ENCODE peak calls at places on chromosomes 5 and 9, in four cellular contexts. One of them, this sample, is unnamed.

GRCh38 chr5:179243333-179243732 is 101.9 kb downstream of the ADAMTS2 start:
- DNase-seq in GM06990: no peak
- DNase-seq in HL-60: no peak
- DNase-seq in activated CD8-positive, alpha-beta T cell treated with anti-CD3 and anti-CD28 coated beads for 36 hours: no peak
- DNase-seq in this sample: no peak

GRCh38 chr5:172801184-172801671 is 30.2 kb upstream of the DUSP1 start:
- DNase-seq in GM06990: no peak
- DNase-seq in HL-60: no peak
- DNase-seq in activated CD8-positive, alpha-beta T cell treated with anti-CD3 and anti-CD28 coated beads for 36 hours: no peak
- DNase-seq in this sample: no peak

GRCh38 chr9:129549684-129550083 is 71.2 kb downstream of the C9orf50 start:
- DNase-seq in GM06990: no peak
- DNase-seq in HL-60: no peak
- DNase-seq in activated CD8-positive, alpha-beta T cell treated with anti-CD3 and anti-CD28 coated beads for 36 hours: no peak
- DNase-seq in this sample: peak; percentile 14

GRCh38 chr9:113298924-113299770 is 4.0 kb downstream of the RNF183 start:
- DNase-seq in GM06990: no peak
- DNase-seq in HL-60: no peak
- DNase-seq in activated CD8-positive, alpha-beta T cell treated with anti-CD3 and anti-CD28 coated beads for 36 hours: no peak
- DNase-seq in this sample: no peak

GRCh38 chr5:115209279-115209678 is 39.6 kb upstream of the TRIM36 start:
- DNase-seq in GM06990: peak; percentile 84
- DNase-seq in HL-60: peak; percentile 15
- DNase-seq in activated CD8-positive, alpha-beta T cell treated with anti-CD3 and anti-CD28 coated beads for 36 hours: peak; percentile 74
- DNase-seq in this sample: peak; percentile 66

GRCh38 chr9:134548618-134549017 is 93.0 kb upstream of the COL5A1 start:
- DNase-seq in GM06990: no peak
- DNase-seq in HL-60: no peak
- DNase-seq in activated CD8-positive, alpha-beta T cell treated with anti-CD3 and anti-CD28 coated beads for 36 hours: no peak
- DNase-seq in this sample: no peak

GRCh38 chr5:53063176-53063575 is 46.4 kb downstream of the MOCS2 start:
- DNase-seq in GM06990: no peak
- DNase-seq in HL-60: no peak
- DNase-seq in activated CD8-positive, alpha-beta T cell treated with anti-CD3 and anti-CD28 coated beads for 36 hours: no peak
- DNase-seq in this sample: no peak

GRCh38 chr9:79477955-79478751 is 93.6 kb upstream of the TLE4 start:
- DNase-seq in GM06990: peak; percentile 1
- DNase-seq in HL-60: no peak
- DNase-seq in activated CD8-positive, alpha-beta T cell treated with anti-CD3 and anti-CD28 coated beads for 36 hours: peak; percentile 61
- DNase-seq in this sample: peak; percentile 31

GRCh38 chr5:1430121-1430795 is 15.0 kb downstream of the SLC6A3 start:
- DNase-seq in GM06990: no peak
- DNase-seq in HL-60: no peak
- DNase-seq in activated CD8-positive, alpha-beta T cell treated with anti-CD3 and anti-CD28 coated beads for 36 hours: no peak
- DNase-seq in this sample: no peak

GRCh38 chr5:176906796-176907195 is 7.7 kb upstream of the HK3 start:
- DNase-seq in GM06990: no peak
- DNase-seq in HL-60: no peak
- DNase-seq in activated CD8-positive, alpha-beta T cell treated with anti-CD3 and anti-CD28 coated beads for 36 hours: no peak
- DNase-seq in this sample: no peak

GRCh38 chr9:135147473-135147805 is 60.0 kb downstream of the OLFM1 start:
- DNase-seq in GM06990: no peak
- DNase-seq in HL-60: no peak
- DNase-seq in activated CD8-positive, alpha-beta T cell treated with anti-CD3 and anti-CD28 coated beads for 36 hours: no peak
- DNase-seq in this sample: no peak

GRCh38 chr9:6757988-6758417 is 230 bp downstream of the KDM4C start:
- DNase-seq in GM06990: no peak
- DNase-seq in HL-60: no peak
- DNase-seq in activated CD8-positive, alpha-beta T cell treated with anti-CD3 and anti-CD28 coated beads for 36 hours: no peak
- DNase-seq in this sample: peak; percentile 97

GRCh38 chr9:123738664-123739063 is 191.3 kb downstream of the DENND1A start:
- DNase-seq in GM06990: no peak
- DNase-seq in HL-60: no peak
- DNase-seq in activated CD8-positive, alpha-beta T cell treated with anti-CD3 and anti-CD28 coated beads for 36 hours: no peak
- DNase-seq in this sample: no peak

GRCh38 chr9:132207839-132208615 is 46.2 kb downstream of the NTNG2 start:
- DNase-seq in GM06990: no peak
- DNase-seq in HL-60: no peak
- DNase-seq in activated CD8-positive, alpha-beta T cell treated with anti-CD3 and anti-CD28 coated beads for 36 hours: peak; percentile 36
- DNase-seq in this sample: no peak

GRCh38 chr5:504326-505148 is 19.7 kb downstream of the SLC9A3 start:
- DNase-seq in GM06990: no peak
- DNase-seq in HL-60: no peak
- DNase-seq in activated CD8-positive, alpha-beta T cell treated with anti-CD3 and anti-CD28 coated beads for 36 hours: no peak
- DNase-seq in this sample: no peak

GRCh38 chr9:106528158-106528557 is 334.8 kb upstream of the ZNF462 start:
- DNase-seq in GM06990: no peak
- DNase-seq in HL-60: no peak
- DNase-seq in activated CD8-positive, alpha-beta T cell treated with anti-CD3 and anti-CD28 coated beads for 36 hours: no peak
- DNase-seq in this sample: no peak

GRCh38 chr5:163509288-163510040 is 4.0 kb downstream of the MAT2B start:
- DNase-seq in GM06990: no peak
- DNase-seq in HL-60: peak; percentile 22
- DNase-seq in activated CD8-positive, alpha-beta T cell treated with anti-CD3 and anti-CD28 coated beads for 36 hours: no peak
- DNase-seq in this sample: no peak

GRCh38 chr9:22111176-22111870 is 102.2 kb upstream of the CDKN2B start:
- DNase-seq in GM06990: no peak
- DNase-seq in HL-60: no peak
- DNase-seq in activated CD8-positive, alpha-beta T cell treated with anti-CD3 and anti-CD28 coated beads for 36 hours: no peak
- DNase-seq in this sample: no peak

GRCh38 chr5:35357973-35358372 is 127.7 kb upstream of the PRLR start:
- DNase-seq in GM06990: no peak
- DNase-seq in HL-60: no peak
- DNase-seq in activated CD8-positive, alpha-beta T cell treated with anti-CD3 and anti-CD28 coated beads for 36 hours: no peak
- DNase-seq in this sample: no peak

GRCh38 chr5:52579391-52579790 is 208.3 kb upstream of the ITGA1 start:
- DNase-seq in GM06990: no peak
- DNase-seq in HL-60: no peak
- DNase-seq in activated CD8-positive, alpha-beta T cell treated with anti-CD3 and anti-CD28 coated beads for 36 hours: no peak
- DNase-seq in this sample: no peak

GRCh38 chr5:54206580-54207229 is 103.7 kb downstream of the ARL15 start:
- DNase-seq in GM06990: no peak
- DNase-seq in HL-60: no peak
- DNase-seq in activated CD8-positive, alpha-beta T cell treated with anti-CD3 and anti-CD28 coated beads for 36 hours: no peak
- DNase-seq in this sample: no peak

DNA sequence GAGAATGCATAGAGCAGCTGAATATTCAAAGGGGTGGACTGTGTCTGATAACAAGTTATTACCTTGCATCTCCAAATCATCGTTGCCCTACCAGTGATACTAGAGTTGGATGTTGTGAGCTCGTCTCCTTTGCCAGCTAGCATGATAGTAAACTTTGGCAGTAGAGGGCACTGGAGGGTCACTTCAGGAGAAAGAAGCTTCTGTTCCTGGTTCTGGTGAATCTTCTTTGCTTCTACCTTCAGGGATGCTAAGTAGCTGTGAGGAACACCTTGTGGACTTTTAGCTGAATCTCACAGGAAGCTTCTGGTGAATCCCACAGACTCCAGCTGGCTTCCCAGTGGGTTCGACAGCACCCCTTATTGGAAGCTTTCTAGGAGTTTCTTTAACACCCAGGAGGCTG is 626.6 kb upstream of the SGCD start:
- DNase-seq in GM06990: no peak
- DNase-seq in HL-60: no peak
- DNase-seq in activated CD8-positive, alpha-beta T cell treated with anti-CD3 and anti-CD28 coated beads for 36 hours: peak; percentile 4
- DNase-seq in this sample: no peak
- TF ChIP-seq CTCF in GM06990: peak; percentile 32
- TF ChIP-seq CTCF in HL-60: no peak
- TF ChIP-seq CTCF in activated CD8-positive, alpha-beta T cell treated with anti-CD3 and anti-CD28 coated beads for 36 hours: no peak
- TF ChIP-seq CTCF in this sample: no peak

DNA sequence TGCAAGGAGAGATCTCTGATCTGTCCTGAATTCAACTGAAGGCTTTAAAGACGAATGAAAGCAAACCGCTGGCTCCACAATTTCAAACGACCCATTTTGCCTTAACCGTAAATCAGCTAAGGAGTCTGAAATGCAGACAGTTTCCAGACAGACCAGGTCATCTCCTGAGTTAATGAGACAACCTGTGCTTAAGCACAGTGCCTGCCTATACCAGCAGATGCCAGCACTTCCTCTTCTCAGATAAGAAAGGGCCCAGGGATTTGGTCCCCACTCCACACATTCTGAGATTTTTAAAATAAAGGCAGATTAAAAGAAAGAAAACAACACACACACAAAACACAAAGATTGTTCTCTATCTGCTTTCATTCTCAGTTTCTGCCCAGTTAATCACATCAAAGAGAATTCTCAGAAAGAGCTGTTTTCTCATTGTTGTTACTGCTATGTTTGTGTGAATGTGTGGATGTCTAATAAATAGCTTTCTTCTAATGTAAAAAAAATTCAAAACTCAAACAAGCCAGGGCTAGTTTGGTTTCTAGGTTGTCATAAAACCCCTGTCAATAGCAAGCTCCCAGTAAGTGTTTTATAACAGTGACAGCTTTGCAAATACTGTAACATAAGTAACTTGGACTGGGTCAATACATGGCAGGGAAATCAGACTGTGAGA is 157.7 kb upstream of the SLC24A2 start:
- DNase-seq in GM06990: no peak
- DNase-seq in HL-60: no peak
- DNase-seq in activated CD8-positive, alpha-beta T cell treated with anti-CD3 and anti-CD28 coated beads for 36 hours: peak; percentile 35
- DNase-seq in this sample: no peak
- TF ChIP-seq CTCF in GM06990: peak; percentile 56
- TF ChIP-seq CTCF in HL-60: no peak
- TF ChIP-seq CTCF in activated CD8-positive, alpha-beta T cell treated with anti-CD3 and anti-CD28 coated beads for 36 hours: peak; percentile 24
- TF ChIP-seq CTCF in this sample: no peak

GRCh38 chr5:73433272-73433981 is 15.2 kb downstream of the FOXD1 start:
- DNase-seq in GM06990: no peak
- DNase-seq in HL-60: no peak
- DNase-seq in activated CD8-positive, alpha-beta T cell treated with anti-CD3 and anti-CD28 coated beads for 36 hours: no peak
- DNase-seq in this sample: no peak
- TF ChIP-seq CTCF in GM06990: no peak
- TF ChIP-seq CTCF in HL-60: no peak
- TF ChIP-seq CTCF in activated CD8-positive, alpha-beta T cell treated with anti-CD3 and anti-CD28 coated beads for 36 hours: no peak
- TF ChIP-seq CTCF in this sample: no peak

GRCh38 chr9:18229992-18230676 is 243.8 kb upstream of the ADAMTSL1 start:
- DNase-seq in GM06990: no peak
- DNase-seq in HL-60: no peak
- DNase-seq in activated CD8-positive, alpha-beta T cell treated with anti-CD3 and anti-CD28 coated beads for 36 hours: no peak
- DNase-seq in this sample: no peak
- TF ChIP-seq CTCF in GM06990: no peak
- TF ChIP-seq CTCF in HL-60: no peak
- TF ChIP-seq CTCF in activated CD8-positive, alpha-beta T cell treated with anti-CD3 and anti-CD28 coated beads for 36 hours: no peak
- TF ChIP-seq CTCF in this sample: no peak

GRCh38 chr9:108443741-108444140 is 412.0 kb downstream of the ACTL7B start:
- DNase-seq in GM06990: no peak
- DNase-seq in HL-60: no peak
- DNase-seq in activated CD8-positive, alpha-beta T cell treated with anti-CD3 and anti-CD28 coated beads for 36 hours: no peak
- DNase-seq in this sample: no peak
- TF ChIP-seq CTCF in GM06990: no peak
- TF ChIP-seq CTCF in HL-60: no peak
- TF ChIP-seq CTCF in activated CD8-positive, alpha-beta T cell treated with anti-CD3 and anti-CD28 coated beads for 36 hours: no peak
- TF ChIP-seq CTCF in this sample: no peak

DNA sequence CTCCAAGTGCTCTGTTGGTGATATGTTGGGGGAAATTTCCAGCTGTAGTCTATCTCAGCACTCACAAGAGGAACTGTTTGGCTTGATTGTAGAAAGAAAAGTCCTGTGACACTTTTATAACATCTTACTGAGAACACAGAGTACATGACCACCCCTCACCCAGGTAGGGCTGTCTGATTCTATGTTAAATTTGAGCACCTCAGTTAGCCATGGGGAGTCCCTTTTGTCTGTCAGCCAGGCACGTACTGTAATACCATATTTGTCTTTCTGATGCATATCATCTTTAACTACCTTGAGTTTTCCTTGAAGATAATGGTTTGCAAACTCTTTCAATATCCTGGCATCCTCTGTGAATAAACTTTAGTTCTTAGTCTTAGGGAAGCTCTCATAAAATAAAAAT is 164.5 kb downstream of the IZUMO3 start:
- DNase-seq in GM06990: no peak
- DNase-seq in HL-60: no peak
- DNase-seq in activated CD8-positive, alpha-beta T cell treated with anti-CD3 and anti-CD28 coated beads for 36 hours: no peak
- DNase-seq in this sample: no peak
- TF ChIP-seq CTCF in GM06990: no peak
- TF ChIP-seq CTCF in HL-60: no peak
- TF ChIP-seq CTCF in activated CD8-positive, alpha-beta T cell treated with anti-CD3 and anti-CD28 coated beads for 36 hours: no peak
- TF ChIP-seq CTCF in this sample: no peak

GRCh38 chr5:143404416-143405062 is 1.1 kb upstream of the NR3C1 start:
- DNase-seq in GM06990: peak; percentile 81
- DNase-seq in HL-60: peak; percentile 66
- DNase-seq in activated CD8-positive, alpha-beta T cell treated with anti-CD3 and anti-CD28 coated beads for 36 hours: peak; percentile 83
- DNase-seq in this sample: peak; percentile 77
- TF ChIP-seq CTCF in GM06990: no peak
- TF ChIP-seq CTCF in HL-60: no peak
- TF ChIP-seq CTCF in activated CD8-positive, alpha-beta T cell treated with anti-CD3 and anti-CD28 coated beads for 36 hours: no peak
- TF ChIP-seq CTCF in this sample: no peak

DNA sequence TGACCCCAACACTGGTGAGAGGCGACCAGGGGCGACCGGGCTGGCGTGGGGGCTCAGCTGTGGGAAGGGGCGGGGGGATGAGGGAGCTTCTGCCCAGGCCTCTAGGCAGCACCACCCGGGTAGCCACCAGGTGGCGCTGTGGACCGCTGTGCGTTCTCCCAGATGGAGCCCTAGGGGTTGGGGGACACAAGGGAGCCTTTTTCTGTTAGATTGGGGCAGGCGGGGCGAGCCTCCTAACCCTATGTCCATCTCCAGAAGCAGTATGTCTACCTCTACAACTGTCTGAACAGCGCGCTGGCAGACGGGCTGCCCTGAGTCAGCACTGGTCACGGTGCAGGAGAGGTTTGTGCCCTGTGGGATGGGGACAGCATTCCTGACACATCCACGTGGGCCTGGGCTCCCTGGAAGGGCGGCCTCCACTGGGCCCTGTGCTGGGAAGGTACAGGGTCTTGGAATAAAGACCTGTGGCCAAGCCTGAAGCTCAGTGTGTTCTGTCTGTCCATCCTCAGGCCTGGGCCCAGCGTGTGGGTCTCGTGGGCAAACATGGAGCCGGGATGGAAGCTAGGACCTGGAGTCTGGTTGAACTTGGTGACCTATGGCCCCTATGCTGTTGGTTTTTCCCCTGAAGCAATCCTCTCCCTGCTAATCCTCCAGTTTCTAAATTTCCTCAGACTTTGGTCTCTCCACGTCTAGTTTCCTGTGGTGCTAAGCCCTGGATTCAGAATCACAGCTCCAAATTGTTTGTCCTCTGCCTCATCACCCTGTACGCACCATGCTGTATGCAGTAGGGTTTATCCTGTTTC is 23.1 kb upstream of the SPTLC1 start:
- DNase-seq in GM06990: peak; percentile 42
- DNase-seq in HL-60: no peak
- DNase-seq in activated CD8-positive, alpha-beta T cell treated with anti-CD3 and anti-CD28 coated beads for 36 hours: peak; percentile 86
- DNase-seq in this sample: peak; percentile 65
- TF ChIP-seq CTCF in GM06990: peak; percentile 91
- TF ChIP-seq CTCF in HL-60: peak; percentile 62
- TF ChIP-seq CTCF in activated CD8-positive, alpha-beta T cell treated with anti-CD3 and anti-CD28 coated beads for 36 hours: peak; percentile 96
- TF ChIP-seq CTCF in this sample: peak; percentile 58